ENCODE peak calls at places on chromosomes 2 and 18, in four cellular contexts. F, Y, W and I are unnamed samples. For H3K27me3, the result is how much of the 10 kb centered on the place peaks cover.

GRCh38 chr2:142868281-142868762 is 9.1 kb upstream of the KYNU start:
- DNase-seq in F (no peak), Y (no peak), W (no peak), I (peak)

GRCh38 chr2:46072146-46072820 is 224.9 kb upstream of the EPAS1 start:
- DNase-seq in F (no peak), Y (no peak), W (no peak), I (no peak)

GRCh38 chr18:36088256-36088655 is 20.9 kb upstream of the RPRD1A start:
- DNase-seq in F (no peak), Y (no peak), W (no peak), I (no peak)

GRCh38 chr2:9207641-9208301 is 1.2 kb downstream of the ASAP2 start:
- DNase-seq in F (peak), Y (peak), W (no peak), I (no peak)

GRCh38 chr18:63788447-63789096 is 13.4 kb downstream of the SERPINB7 start:
- DNase-seq in F (no peak), Y (no peak), W (no peak), I (no peak)

GRCh38 chr2:98713332-98714015 is 17.5 kb downstream of the MGAT4A start:
- DNase-seq in F (no peak), Y (no peak), W (no peak), I (no peak)

GRCh38 chr2:43387092-43388062 is 161.0 kb upstream of the ZFP36L2 start:
- DNase-seq in F (no peak), Y (no peak), W (no peak), I (no peak)

GRCh38 chr2:148999451-148999891 is 39.0 kb upstream of the LYPD6B start:
- DNase-seq in F (no peak), Y (no peak), W (no peak), I (no peak)

GRCh38 chr2:43117521-43118143 is 108.8 kb downstream of the ZFP36L2 start:
- DNase-seq in F (no peak), Y (no peak), W (no peak), I (no peak)

GRCh38 chr2:200828572-200829257 is 17.0 kb downstream of the BZW1 start:
- DNase-seq in F (no peak), Y (no peak), W (no peak), I (no peak)

GRCh38 chr2:127451981-127452380 is 33.8 kb downstream of the PROC start:
- DNase-seq in F (no peak), Y (no peak), W (no peak), I (no peak)

GRCh38 chr2:8259106-8259840 is 422.6 kb upstream of the ID2 start:
- DNase-seq in F (no peak), Y (no peak), W (no peak), I (no peak)

GRCh38 chr2:152924722-152925121 is 206.3 kb downstream of the ARL6IP6 start:
- DNase-seq in F (no peak), Y (no peak), W (no peak), I (peak)

GRCh38 chr2:38106420-38107182 is 30.6 kb upstream of the CYP1B1 start:
- DNase-seq in F (no peak), Y (no peak), W (no peak), I (no peak)

GRCh38 chr2:186575302-186575701 is 14.6 kb upstream of the ITGAV start:
- DNase-seq in F (no peak), Y (peak), W (peak), I (no peak)

GRCh38 chr18:79947881-79948610 is 3.4 kb downstream of the SLC66A2 start:
- DNase-seq in F (peak), Y (no peak), W (no peak), I (peak)

GRCh38 chr2:227301523-227301922 is 23.5 kb upstream of the MFF start:
- DNase-seq in F (no peak), Y (no peak), W (no peak), I (no peak)

GRCh38 chr18:63241739-63242138 is 77.8 kb downstream of the BCL2 start:
- DNase-seq in F (no peak), Y (no peak), W (no peak), I (no peak)

GRCh38 chr2:59196511-59196910 is 955.4 kb upstream of the FANCL start:
- DNase-seq in F (no peak), Y (no peak), W (no peak), I (no peak)

GRCh38 chr18:6592522-6592921 is 137.0 kb upstream of the ARHGAP28 start:
- DNase-seq in F (no peak), Y (no peak), W (no peak), I (no peak)

GRCh38 chr2:151765760-151766159 is 31.5 kb upstream of the NEB start:
- DNase-seq in F (no peak), Y (no peak), W (no peak), I (no peak)

GRCh38 chr2:28148566-28148965 is 244.1 kb upstream of the FOSL2 start:
- DNase-seq in F (no peak), Y (no peak), W (no peak), I (no peak)

GRCh38 chr2:41851554-41851953 is 196.3 kb upstream of the PKDCC start:
- DNase-seq in F (no peak), Y (no peak), W (no peak), I (no peak)

GRCh38 chr2:41846962-41847361 is 200.9 kb upstream of the PKDCC start:
- DNase-seq in F (no peak), Y (no peak), W (no peak), I (no peak)

GRCh38 chr2:41853427-41854191 is 194.2 kb upstream of the PKDCC start:
- DNase-seq in F (no peak), Y (peak), W (peak), I (no peak)

DNA sequence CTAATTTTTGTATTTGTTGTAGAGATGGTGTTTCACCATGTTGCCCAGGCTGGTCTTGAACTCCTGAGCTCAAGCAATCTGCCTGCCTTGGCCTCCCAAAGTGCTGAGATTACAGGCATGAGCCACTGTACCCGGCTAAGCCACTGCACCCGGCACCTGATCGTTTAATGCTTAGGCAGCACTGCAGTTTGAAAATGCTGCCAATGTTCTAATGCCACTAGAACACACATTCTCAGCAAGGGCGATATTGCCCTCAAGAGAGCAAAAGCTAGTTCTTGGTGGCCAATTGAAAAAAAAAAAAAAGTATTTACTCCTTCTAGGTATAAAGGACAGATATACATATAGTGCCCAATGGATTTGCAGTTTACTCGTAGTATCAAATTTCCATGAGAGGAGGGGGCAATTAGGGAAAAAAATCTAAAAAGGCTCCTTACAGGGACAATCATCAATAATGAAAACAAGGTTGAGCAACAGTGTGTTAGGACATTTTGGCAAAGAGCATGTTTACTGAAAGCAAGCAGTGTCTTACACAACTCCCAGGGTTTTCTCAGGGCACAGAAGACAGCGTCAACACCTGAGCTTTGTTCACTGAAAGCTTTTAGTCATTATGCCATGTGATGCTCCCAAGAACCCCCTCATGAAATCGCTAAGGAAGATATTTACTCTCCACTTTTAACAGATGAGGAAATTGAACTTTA is 199.9 kb upstream of the PKDCC start:
- DNase-seq in F (no peak), Y (no peak), W (no peak), I (peak)
- H3K27me3 ChIP-seq in F (under half), Y (under half), W (under half), I (under half)

GRCh38 chr2:145324748-145325147 is 804.8 kb upstream of the ZEB2 start:
- DNase-seq in F (no peak), Y (no peak), W (no peak), I (no peak)

GRCh38 chr2:145325485-145325884 is 805.6 kb upstream of the ZEB2 start:
- DNase-seq in F (no peak), Y (no peak), W (no peak), I (no peak)

GRCh38 chr2:145332210-145332609 is 812.3 kb upstream of the ZEB2 start:
- DNase-seq in F (no peak), Y (no peak), W (no peak), I (no peak)

GRCh38 chr2:145329976-145330375 is 810.1 kb upstream of the ZEB2 start:
- DNase-seq in F (no peak), Y (no peak), W (no peak), I (no peak)
- H3K27me3 ChIP-seq in F (under half), Y (under half), W (under half), I (under half)

DNA sequence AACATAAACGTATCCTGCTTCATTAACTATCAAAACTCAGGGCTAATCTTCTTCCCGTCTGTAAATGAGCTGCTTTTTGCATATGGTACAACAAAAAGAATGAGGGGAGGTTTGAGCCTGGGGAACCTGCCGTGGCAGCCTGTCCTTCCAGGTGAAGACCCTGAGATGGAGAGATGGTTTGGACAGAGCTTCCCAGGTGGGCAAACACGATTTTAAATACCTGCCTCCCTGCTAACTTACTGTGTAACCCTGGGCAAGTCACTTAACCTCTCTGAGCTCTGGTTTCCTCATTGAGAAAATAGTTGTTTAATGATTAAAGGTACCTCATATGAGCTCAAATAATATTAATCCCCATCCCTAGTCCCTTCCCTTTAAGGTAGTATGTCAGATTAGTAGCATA is 9.0 kb downstream of the EMX1 start:
- DNase-seq in F (no peak), Y (no peak), W (no peak), I (no peak)
- H3K27me3 ChIP-seq in F (under half), Y (half or more), W (half or more), I (under half)

DNA sequence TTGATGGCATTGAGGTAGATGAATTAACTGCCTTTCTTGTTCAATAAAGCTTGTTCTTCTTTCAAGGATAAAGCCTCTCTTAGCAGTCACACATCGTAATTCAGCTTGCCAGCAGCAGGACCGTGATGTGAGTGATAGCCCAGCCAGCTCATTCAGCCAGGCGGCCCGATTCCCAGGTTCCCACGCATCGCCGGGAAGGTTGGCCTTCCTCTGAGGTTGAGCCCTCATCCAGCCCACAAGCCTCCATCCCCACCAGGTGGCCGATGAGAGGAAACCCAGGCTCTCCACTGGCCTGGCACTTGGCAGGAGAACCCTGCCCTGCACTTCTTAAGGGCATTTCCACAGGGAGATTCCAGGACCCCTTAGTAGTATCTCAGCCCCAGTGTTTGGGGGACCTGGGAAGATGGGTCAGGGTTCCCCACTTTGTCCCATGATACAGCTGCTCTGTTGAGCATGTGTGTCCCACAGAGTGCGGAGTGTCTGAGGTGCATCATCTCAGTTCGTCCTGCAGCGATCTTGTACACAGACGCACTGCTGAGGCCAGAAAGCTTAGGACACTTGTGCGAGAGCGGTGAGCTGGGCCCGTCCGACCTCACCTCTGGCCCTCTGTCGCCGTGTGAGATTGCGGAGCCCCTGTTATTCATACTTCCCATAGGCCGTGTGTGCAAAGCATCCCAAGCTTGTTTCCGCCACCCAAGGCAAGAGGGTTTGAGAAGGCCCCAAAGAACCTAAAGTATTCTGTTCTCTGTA is 4.9 kb downstream of the AGAP1 start:
- DNase-seq in F (no peak), Y (no peak), W (peak), I (no peak)
- H3K27me3 ChIP-seq in F (under half), Y (under half), W (under half), I (under half)

DNA sequence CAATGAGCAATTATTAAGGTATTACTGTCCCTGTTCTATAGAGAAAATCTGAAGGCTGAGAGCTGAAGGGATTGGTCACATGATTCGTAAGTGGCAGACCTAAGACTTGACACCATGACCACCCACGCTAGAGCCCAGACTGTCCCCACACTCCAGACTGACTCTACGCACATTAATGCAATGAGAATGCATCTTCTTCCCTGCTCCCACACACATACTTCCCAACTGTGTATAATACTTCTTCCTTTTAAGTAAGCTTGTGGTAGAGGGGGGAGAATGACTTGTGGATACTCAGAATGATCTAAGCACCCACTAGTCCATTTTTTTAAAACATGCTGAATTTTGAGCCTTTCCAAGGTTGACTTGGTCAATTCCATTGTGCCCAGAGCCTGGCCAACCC is 28.8 kb downstream of the ALK start:
- DNase-seq in F (no peak), Y (no peak), W (no peak), I (no peak)
- H3K27me3 ChIP-seq in F (under half), Y (under half), W (under half), I (under half)

GRCh38 chr2:924701-925100 is 25.9 kb upstream of the SNTG2 start:
- DNase-seq in F (no peak), Y (no peak), W (no peak), I (no peak)

GRCh38 chr2:925711-926110 is 24.9 kb upstream of the SNTG2 start:
- DNase-seq in F (no peak), Y (no peak), W (no peak), I (no peak)

GRCh38 chr2:926259-926780 is 24.3 kb upstream of the SNTG2 start:
- DNase-seq in F (no peak), Y (no peak), W (no peak), I (no peak)

GRCh38 chr2:925309-925708 is 25.3 kb upstream of the SNTG2 start:
- DNase-seq in F (no peak), Y (no peak), W (no peak), I (no peak)

DNA sequence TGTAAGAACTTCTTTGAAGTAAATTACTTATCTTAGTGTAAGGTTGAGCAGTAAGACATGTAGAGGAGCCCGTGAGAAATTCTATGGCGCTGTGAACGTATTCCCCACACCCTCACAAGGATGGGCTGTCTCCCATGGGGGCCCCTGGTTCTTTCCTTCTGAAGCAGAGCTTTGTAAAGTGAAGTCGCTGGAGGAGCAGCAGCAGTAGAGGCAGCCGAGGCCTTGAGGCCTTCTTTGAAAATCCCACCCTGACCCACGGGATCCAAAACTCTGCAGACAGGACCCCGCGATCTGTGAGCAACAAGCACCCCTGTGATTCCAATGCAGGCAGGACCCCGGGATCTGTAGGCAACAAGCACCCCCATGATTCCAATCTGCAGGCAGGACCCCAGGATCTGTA is 23.8 kb upstream of the SNTG2 start:
- DNase-seq in F (no peak), Y (no peak), W (no peak), I (no peak)
- H3K27me3 ChIP-seq in F (under half), Y (half or more), W (under half), I (under half)

GRCh38 chr2:218863021-218863520 is 3.5 kb downstream of the WNT6 start:
- DNase-seq in F (peak), Y (no peak), W (no peak), I (no peak)
- H3K27me3 ChIP-seq in F (under half), Y (under half), W (under half), I (under half)

GRCh38 chr18:48157956-48158355 is 227.5 kb upstream of the SMAD2 start:
- DNase-seq in F (no peak), Y (no peak), W (no peak), I (peak)
- H3K27me3 ChIP-seq in F (under half), Y (under half), W (under half), I (under half)